ENCODE peak calls at places on chromosomes 11 and 22, in ten cellular contexts. G is K562, Q is tibial nerve, A is uterus, J is ovary, C is breast epithelium, O is stomach, D is Peyer's patch, B is lower leg skin, M is adrenal gland. L is an unnamed sample.

GRCh38 chr11:28860898-28861297 is 752.7 kb downstream of the METTL15 start:
- DNase-seq in G (no peak), Q (no peak), A (no peak), J (no peak), C (no peak), O (no peak), D (no peak), B (no peak), M (no peak), L (no peak)

GRCh38 chr11:73577496-73577917 is 20.4 kb downstream of the FAM168A start:
- DNase-seq in G (no peak), Q (no peak), A (no peak), J (no peak), C (no peak), O (no peak), D (no peak), B (no peak), M (no peak), L (no peak)

GRCh38 chr22:36565686-36566085 is 36.7 kb upstream of the EIF3D start:
- DNase-seq in G (no peak), Q (no peak), A (no peak), J (no peak), C (no peak), O (no peak), D (no peak), B (no peak), M (no peak), L (peak; percentile 44)

GRCh38 chr11:78952866-78953265 is 378.2 kb upstream of the NARS2 start:
- DNase-seq in G (no peak), Q (no peak), A (no peak), J (no peak), C (no peak), O (no peak), D (no peak), B (no peak), M (no peak), L (no peak)

GRCh38 chr11:59040607-59041006 is 45.5 kb upstream of the GLYATL1B start:
- DNase-seq in G (no peak), Q (no peak), A (no peak), J (no peak), C (no peak), O (no peak), D (no peak), B (no peak), M (no peak), L (no peak)

GRCh38 chr22:28976588-28976987 is 85.0 kb downstream of the C22orf31 start:
- DNase-seq in G (no peak), Q (no peak), A (no peak), J (no peak), C (no peak), O (no peak), D (no peak), B (no peak), M (no peak), L (peak; percentile 36)

GRCh38 chr11:61679301-61679700 is 890 bp upstream of the DAGLA start:
- DNase-seq in G (peak; percentile 26), Q (no peak), A (peak; percentile 44), J (no peak), C (no peak), O (no peak), D (no peak), B (no peak), M (no peak), L (no peak)

GRCh38 chr11:288328-289144 is at the start of gene PGGHG:
- DNase-seq in G (peak; percentile 86), Q (peak; percentile 43), A (peak; percentile 25), J (peak; percentile 51), C (peak; percentile 72), O (peak; percentile 84), D (peak; percentile 90), B (no peak), M (peak; percentile 63), L (peak; percentile 99)

GRCh38 chr11:115653926-115654325 is 149.7 kb upstream of the CADM1 start:
- DNase-seq in G (no peak), Q (no peak), A (no peak), J (no peak), C (no peak), O (no peak), D (no peak), B (no peak), M (no peak), L (no peak)

GRCh38 chr11:115656684-115657083 is 152.5 kb upstream of the CADM1 start:
- DNase-seq in G (no peak), Q (no peak), A (no peak), J (no peak), C (no peak), O (no peak), D (no peak), B (no peak), M (no peak), L (no peak)

GRCh38 chr11:115653076-115653475 is 148.9 kb upstream of the CADM1 start:
- DNase-seq in G (no peak), Q (no peak), A (no peak), J (no peak), C (no peak), O (no peak), D (no peak), B (no peak), M (no peak), L (no peak)

GRCh38 chr11:115656041-115656440 is 151.8 kb upstream of the CADM1 start:
- DNase-seq in G (no peak), Q (no peak), A (no peak), J (no peak), C (no peak), O (no peak), D (no peak), B (no peak), M (no peak), L (no peak)

GRCh38 chr11:115654792-115655191 is 150.6 kb upstream of the CADM1 start:
- DNase-seq in G (no peak), Q (no peak), A (no peak), J (no peak), C (no peak), O (no peak), D (no peak), B (no peak), M (no peak), L (no peak)
- TF ChIP-seq POLR2A in G (no peak), Q (no peak), A (no peak), J (no peak), C (no peak), O (no peak), D (no peak), B (no peak), M (no peak), L (no peak)

GRCh38 chr11:17407575-17407974 is 19.1 kb upstream of the KCNJ11 start:
- DNase-seq in G (no peak), Q (no peak), A (no peak), J (no peak), C (no peak), O (no peak), D (peak; percentile 8), B (no peak), M (no peak), L (no peak)

GRCh38 chr11:17403977-17404759 is 15.7 kb upstream of the KCNJ11 start:
- DNase-seq in G (no peak), Q (no peak), A (no peak), J (no peak), C (no peak), O (no peak), D (peak; percentile 20), B (no peak), M (no peak), L (no peak)

GRCh38 chr11:17406082-17406817 is 17.8 kb upstream of the KCNJ11 start:
- DNase-seq in G (no peak), Q (no peak), A (no peak), J (no peak), C (no peak), O (peak; percentile 61), D (peak; percentile 35), B (no peak), M (no peak), L (no peak)

GRCh38 chr11:17406818-17407149 is 18.3 kb upstream of the KCNJ11 start:
- DNase-seq in G (no peak), Q (no peak), A (no peak), J (no peak), C (no peak), O (no peak), D (peak; percentile 40), B (no peak), M (no peak), L (no peak)

DNA sequence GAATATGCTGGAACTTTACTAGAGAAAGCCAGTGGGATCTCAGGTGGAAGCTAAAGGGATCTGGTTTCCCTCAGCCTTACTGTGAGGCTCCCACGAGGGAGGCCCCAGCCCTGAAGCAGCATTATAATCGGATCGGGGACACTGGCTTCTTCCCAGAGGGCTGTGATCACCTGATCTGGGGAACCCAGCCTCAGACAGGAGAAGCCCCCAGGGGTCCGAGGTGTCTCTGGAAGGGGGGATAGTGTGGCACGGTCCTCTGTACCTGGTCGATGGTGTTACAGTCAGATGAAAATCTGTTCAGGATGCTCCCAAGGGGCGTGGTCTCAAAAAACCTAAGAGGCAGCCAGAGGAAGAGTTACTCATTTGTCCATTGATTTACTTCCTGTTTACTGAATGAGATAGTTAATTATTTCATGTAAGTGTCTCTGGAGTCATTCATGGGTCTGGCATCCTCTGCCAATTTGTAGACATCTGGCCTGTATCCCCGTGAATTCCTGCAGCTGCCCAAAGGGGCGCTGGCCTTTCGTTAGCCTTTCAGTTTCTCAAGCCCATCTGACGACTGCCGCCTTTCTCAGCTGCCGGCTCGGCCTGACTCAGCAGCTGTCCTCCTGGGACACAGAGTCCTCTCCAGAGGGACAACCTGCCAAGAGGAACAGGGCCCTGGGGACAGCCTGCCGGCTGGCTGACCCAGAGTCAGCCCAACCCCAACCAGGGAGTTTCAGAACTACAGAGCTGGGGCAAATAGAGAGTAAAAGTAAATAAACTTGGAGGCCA is 17.0 kb upstream of the KCNJ11 start:
- DNase-seq in G (peak; percentile 35), Q (no peak), A (peak; percentile 47), J (no peak), C (peak; percentile 82), O (peak; percentile 91), D (peak; percentile 61), B (peak; percentile 58), M (peak; percentile 57), L (peak; percentile 62)
- TF ChIP-seq POLR2A in G (no peak), Q (no peak), A (no peak), J (no peak), C (no peak), O (peak; percentile 7), D (no peak), B (no peak), M (no peak), L (no peak)

GRCh38 chr22:42069801-42070516 is 653 bp downstream of the NAGA start:
- DNase-seq in G (peak; percentile 37), Q (no peak), A (no peak), J (no peak), C (no peak), O (no peak), D (no peak), B (no peak), M (no peak), L (no peak)

GRCh38 chr22:42072606-42073330 is 1.3 kb upstream of the PHETA2 start:
- DNase-seq in G (peak; percentile 32), Q (no peak), A (no peak), J (no peak), C (no peak), O (no peak), D (no peak), B (no peak), M (no peak), L (no peak)

GRCh38 chr22:42068351-42068730 is 2.3 kb downstream of the NAGA start:
- DNase-seq in G (no peak), Q (no peak), A (no peak), J (no peak), C (no peak), O (no peak), D (no peak), B (no peak), M (no peak), L (no peak)

GRCh38 chr22:42073568-42074152 is 388 bp upstream of the PHETA2 start:
- DNase-seq in G (no peak), Q (no peak), A (no peak), J (no peak), C (no peak), O (no peak), D (no peak), B (no peak), M (no peak), L (no peak)

GRCh38 chr22:42070517-42071422 is at the start of gene NAGA:
- DNase-seq in G (peak; percentile 98), Q (peak; percentile 94), A (peak; percentile 94), J (peak; percentile 95), C (peak; percentile 97), O (peak; percentile 96), D (peak; percentile 98), B (peak; percentile 95), M (peak; percentile 93), L (peak; percentile 90)
- TF ChIP-seq POLR2A in G (peak; percentile 84), Q (peak; percentile 93), A (peak; percentile 86), J (peak; percentile 95), C (no peak), O (peak; percentile 47), D (peak; percentile 93), B (no peak), M (peak; percentile 44), L (peak; percentile 59)

GRCh38 chr11:72041364-72042058 is 38.8 kb downstream of the NUMA1 start:
- DNase-seq in G (peak; percentile 32), Q (peak; percentile 42), A (peak; percentile 70), J (peak; percentile 78), C (peak; percentile 87), O (peak; percentile 82), D (peak; percentile 82), B (peak; percentile 73), M (peak; percentile 76), L (peak; percentile 55)
- TF ChIP-seq POLR2A in G (no peak), Q (no peak), A (no peak), J (peak; percentile 15), C (no peak), O (no peak), D (peak; percentile 49), B (no peak), M (peak; percentile 40), L (peak; percentile 43)